ENCODE peak calls at places on chromosome 16, in ten cellular contexts. C, O, P, N, L, S, X, Q, W and A are unnamed samples.

GRCh38 chr16:64196444-64196843 is 925.4 kb downstream of the CDH11 start:
- DNase-seq in C (no peak), O (no peak), L (peak; percentile 78), P (no peak), Q (no peak), S (no peak), X (no peak), W (no peak), N (no peak), A (no peak)

GRCh38 chr16:82888616-82889015 is 261.8 kb downstream of the CDH13 start:
- DNase-seq in S (no peak), W (no peak), P (no peak), X (no peak), N (no peak), O (peak; percentile 34), Q (no peak), C (no peak), L (peak; percentile 95), A (no peak)

GRCh38 chr16:75064403-75065148 is 52.0 kb downstream of the LDHD start:
- DNase-seq in S (no peak), X (no peak), P (no peak), L (peak; percentile 39), Q (no peak), N (peak; percentile 76), C (no peak), W (no peak), O (no peak), A (peak; percentile 64)

GRCh38 chr16:64121473-64121872 is 1000.4 kb downstream of the CDH11 start:
- DNase-seq in L (peak; percentile 64), P (no peak), X (no peak), C (no peak), W (no peak), N (no peak), O (no peak), S (no peak), Q (no peak), A (no peak)

GRCh38 chr16:89288966-89289365 is 71.5 kb downstream of the ZNF778 start:
- DNase-seq in L (no peak), Q (no peak), S (no peak), X (no peak), C (no peak), W (no peak), P (no peak), N (no peak), O (no peak), A (no peak)

GRCh38 chr16:86834451-86835035 is 256.2 kb downstream of the FOXL1 start:
- DNase-seq in X (peak; percentile 29), N (no peak), W (no peak), O (peak; percentile 41), S (no peak), Q (no peak), P (no peak), L (peak; percentile 88), C (no peak), A (no peak)

GRCh38 chr16:11251525-11252481 is 4.2 kb downstream of the SOCS1 start:
- DNase-seq in P (no peak), S (no peak), L (peak; percentile 91), N (peak; percentile 42), O (no peak), W (no peak), Q (no peak), X (no peak), C (no peak), A (no peak)

GRCh38 chr16:86462334-86463084 is 47.8 kb upstream of the FOXF1 start:
- DNase-seq in X (no peak), Q (no peak), P (no peak), W (no peak), N (no peak), C (no peak), O (no peak), L (peak; percentile 100), S (no peak), A (no peak)

GRCh38 chr16:11880047-11880446 is 28.7 kb upstream of the RSL1D1 start:
- DNase-seq in P (no peak), X (no peak), S (no peak), O (no peak), C (no peak), N (no peak), W (no peak), L (no peak), Q (no peak), A (no peak)

GRCh38 chr16:2785101-2785991 is 2.0 kb downstream of the PRSS33 start:
- DNase-seq in X (no peak), S (no peak), P (no peak), L (no peak), Q (peak; percentile 50), N (no peak), W (no peak), C (no peak), O (no peak), A (no peak)

GRCh38 chr16:58518980-58519368 is 3.7 kb downstream of the SETD6 start:
- DNase-seq in X (no peak), O (no peak), L (no peak), C (no peak), P (no peak), S (no peak), Q (no peak), N (no peak), W (no peak), A (no peak)

GRCh38 chr16:80324371-80324770 is 216.4 kb upstream of the DYNLRB2 start:
- DNase-seq in C (no peak), L (no peak), Q (no peak), P (no peak), W (no peak), X (no peak), S (no peak), N (no peak), O (no peak), A (no peak)

GRCh38 chr16:85234310-85235235 is 122.3 kb upstream of the CIBAR2 start:
- DNase-seq in L (peak; percentile 85), S (peak; percentile 62), W (peak; percentile 85), O (peak; percentile 69), P (no peak), N (peak; percentile 51), Q (no peak), C (peak; percentile 76), X (peak; percentile 97), A (no peak)

GRCh38 chr16:50324345-50324744 is 44.4 kb downstream of the BRD7 start:
- DNase-seq in P (no peak), N (no peak), C (no peak), O (no peak), Q (no peak), X (no peak), L (no peak), S (no peak), W (no peak), A (no peak)

GRCh38 chr16:50329446-50330189 is 39.2 kb downstream of the BRD7 start:
- DNase-seq in X (no peak), W (no peak), C (no peak), S (no peak), P (no peak), L (no peak), N (no peak), Q (no peak), O (no peak), A (no peak)

GRCh38 chr16:50326264-50326663 is 42.5 kb downstream of the BRD7 start:
- DNase-seq in W (no peak), C (no peak), S (no peak), P (no peak), L (no peak), Q (no peak), N (no peak), X (no peak), O (no peak), A (no peak)

GRCh38 chr16:50323335-50324011 is 45.3 kb downstream of the BRD7 start:
- DNase-seq in X (no peak), C (peak; percentile 9), Q (no peak), O (peak; percentile 46), L (peak; percentile 56), P (no peak), N (no peak), S (no peak), W (no peak), A (peak; percentile 70)

GRCh38 chr16:50326835-50327465 is 41.8 kb downstream of the BRD7 start:
- DNase-seq in W (no peak), Q (no peak), N (no peak), L (peak; percentile 36), X (no peak), P (no peak), O (no peak), C (no peak), S (no peak), A (peak; percentile 67)
- TF ChIP-seq POLR2A in W (no peak), Q (no peak), N (no peak), L (no peak), X (no peak), P (no peak), O (no peak), C (no peak), S (no peak), A (no peak)

DNA sequence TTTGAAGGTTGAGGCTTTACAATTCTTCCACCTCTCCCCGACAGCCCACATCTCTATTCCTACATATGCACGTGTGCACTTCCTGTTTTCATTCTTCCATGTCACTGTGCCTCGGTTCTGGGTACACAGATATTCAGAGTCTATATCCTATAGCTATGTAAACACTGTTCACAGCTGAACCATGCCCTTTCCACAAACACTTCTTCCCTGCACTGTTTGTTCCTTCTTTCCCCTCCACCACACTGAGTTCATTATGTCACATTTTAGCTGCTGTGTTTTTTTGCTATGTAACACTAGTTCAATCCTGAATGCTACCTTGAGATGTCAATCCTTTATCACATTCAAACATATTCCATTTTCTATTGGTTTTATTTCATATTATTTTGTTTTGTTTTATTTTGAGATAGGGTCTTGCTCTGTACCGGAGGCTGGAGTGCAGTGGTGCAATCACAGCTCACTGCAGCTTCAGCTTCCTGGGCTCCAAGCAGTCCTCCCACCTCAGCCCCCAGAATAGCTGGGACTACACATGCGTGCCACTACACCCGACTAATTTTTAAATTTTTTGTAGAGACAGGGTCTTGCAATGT is 17.0 kb upstream of the MAPK3 start:
- DNase-seq in N (no peak), L (no peak), S (no peak), C (no peak), Q (no peak), O (no peak), P (no peak), W (no peak), X (no peak), A (no peak)
- TF ChIP-seq POLR2A in N (no peak), L (no peak), S (no peak), C (no peak), Q (no peak), O (no peak), P (no peak), W (no peak), X (no peak), A (no peak)

GRCh38 chr16:27928542-27928941 is 135.0 kb downstream of the GSG1L start:
- DNase-seq in P (no peak), X (no peak), O (no peak), C (no peak), Q (no peak), W (no peak), S (no peak), N (no peak), L (no peak), A (no peak)
- TF ChIP-seq POLR2A in P (no peak), X (no peak), O (no peak), C (no peak), Q (no peak), W (no peak), S (no peak), N (no peak), L (no peak), A (no peak)

DNA sequence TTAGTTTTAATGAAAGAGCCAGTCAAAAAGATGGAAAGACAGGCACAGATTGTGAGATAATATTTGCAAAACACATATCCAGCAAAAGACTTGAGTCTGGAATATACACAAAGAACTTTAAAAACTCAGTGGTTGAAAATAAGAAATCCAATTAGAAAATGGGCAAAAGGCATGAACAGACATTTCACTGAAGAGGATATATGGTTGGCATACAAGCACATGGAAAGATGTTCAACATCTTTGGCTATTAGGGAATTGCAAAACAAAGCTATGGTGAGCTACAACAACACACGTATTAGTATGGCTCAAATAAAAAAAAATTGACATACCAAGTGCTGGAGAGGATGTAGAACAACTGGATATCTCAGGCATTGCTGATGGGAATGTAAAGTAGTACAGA is 44.5 kb upstream of the MRTFB start:
- DNase-seq in N (no peak), X (no peak), O (no peak), S (no peak), C (no peak), L (no peak), P (no peak), Q (no peak), W (no peak), A (no peak)
- TF ChIP-seq POLR2A in N (no peak), X (no peak), O (no peak), S (no peak), C (no peak), L (no peak), P (no peak), Q (no peak), W (no peak), A (no peak)